ENCODE peak calls at places on chromosome 15, in seven cellular contexts. One of them, this sample, is unnamed.
A peak's percentile ranks its signal among the peaks of the same experiment; 100 is the strongest.

GRCh38 chr15:83682476-83683162 is 28.7 kb downstream of the ADAMTSL3 start:
- DNase-seq in tibial nerve: no peak
- DNase-seq in hepatocyte: no peak
- DNase-seq in mucosa of descending colon: no peak
- DNase-seq in HCT116: no peak
- DNase-seq in left lung: no peak
- DNase-seq in HepG2: no peak
- DNase-seq in this sample: no peak

GRCh38 chr15:77002954-77003912 is 8.3 kb downstream of the PSTPIP1 start:
- DNase-seq in tibial nerve: peak; percentile 52
- DNase-seq in hepatocyte: no peak
- DNase-seq in mucosa of descending colon: peak; percentile 57
- DNase-seq in HCT116: no peak
- DNase-seq in left lung: peak; percentile 89
- DNase-seq in HepG2: no peak
- DNase-seq in this sample: no peak

GRCh38 chr15:40229956-40230355 is 8.9 kb upstream of the PAK6 start:
- DNase-seq in tibial nerve: no peak
- DNase-seq in hepatocyte: no peak
- DNase-seq in mucosa of descending colon: no peak
- DNase-seq in HCT116: no peak
- DNase-seq in left lung: no peak
- DNase-seq in HepG2: no peak
- DNase-seq in this sample: no peak

GRCh38 chr15:77023576-77024272 is 28.8 kb downstream of the PSTPIP1 start:
- DNase-seq in tibial nerve: no peak
- DNase-seq in hepatocyte: no peak
- DNase-seq in mucosa of descending colon: peak; percentile 27
- DNase-seq in HCT116: no peak
- DNase-seq in left lung: peak; percentile 22
- DNase-seq in HepG2: no peak
- DNase-seq in this sample: no peak

GRCh38 chr15:82788496-82788895 is 17.4 kb downstream of the FSD2 start:
- DNase-seq in tibial nerve: no peak
- DNase-seq in hepatocyte: no peak
- DNase-seq in mucosa of descending colon: no peak
- DNase-seq in HCT116: no peak
- DNase-seq in left lung: no peak
- DNase-seq in HepG2: no peak
- DNase-seq in this sample: no peak

GRCh38 chr15:53747501-53748068 is 11.9 kb downstream of the WDR72 start:
- DNase-seq in tibial nerve: no peak
- DNase-seq in hepatocyte: no peak
- DNase-seq in mucosa of descending colon: no peak
- DNase-seq in HCT116: no peak
- DNase-seq in left lung: no peak
- DNase-seq in HepG2: peak; percentile 12
- DNase-seq in this sample: no peak

GRCh38 chr15:71333839-71334238 is 218.6 kb downstream of the THSD4 start:
- DNase-seq in tibial nerve: no peak
- DNase-seq in hepatocyte: no peak
- DNase-seq in mucosa of descending colon: no peak
- DNase-seq in HCT116: no peak
- DNase-seq in left lung: no peak
- DNase-seq in HepG2: no peak
- DNase-seq in this sample: no peak

GRCh38 chr15:68431037-68431791 is 749 bp downstream of the ITGA11 start:
- DNase-seq in tibial nerve: no peak
- DNase-seq in hepatocyte: peak; percentile 40
- DNase-seq in mucosa of descending colon: peak; percentile 38
- DNase-seq in HCT116: no peak
- DNase-seq in left lung: no peak
- DNase-seq in HepG2: no peak
- DNase-seq in this sample: no peak

GRCh38 chr15:47778263-47778770 is 61.0 kb downstream of the SEMA6D start:
- DNase-seq in tibial nerve: no peak
- DNase-seq in hepatocyte: no peak
- DNase-seq in mucosa of descending colon: no peak
- DNase-seq in HCT116: no peak
- DNase-seq in left lung: no peak
- DNase-seq in HepG2: no peak
- DNase-seq in this sample: no peak

GRCh38 chr15:25775317-25775912 is 87.7 kb downstream of the ATP10A start:
- DNase-seq in tibial nerve: no peak
- DNase-seq in hepatocyte: peak; percentile 34
- DNase-seq in mucosa of descending colon: no peak
- DNase-seq in HCT116: no peak
- DNase-seq in left lung: peak; percentile 33
- DNase-seq in HepG2: peak; percentile 45
- DNase-seq in this sample: peak; percentile 53

GRCh38 chr15:60590935-60591490 is 112.1 kb upstream of the ICE2 start:
- DNase-seq in tibial nerve: peak; percentile 8
- DNase-seq in hepatocyte: peak; percentile 69
- DNase-seq in mucosa of descending colon: peak; percentile 68
- DNase-seq in HCT116: no peak
- DNase-seq in left lung: peak; percentile 48
- DNase-seq in HepG2: peak; percentile 96
- DNase-seq in this sample: no peak

GRCh38 chr15:43899928-43900327 is 73.1 kb downstream of the WDR76 start:
- DNase-seq in tibial nerve: no peak
- DNase-seq in hepatocyte: no peak
- DNase-seq in mucosa of descending colon: no peak
- DNase-seq in HCT116: no peak
- DNase-seq in left lung: no peak
- DNase-seq in HepG2: no peak
- DNase-seq in this sample: no peak

GRCh38 chr15:58383876-58384275 is 47.9 kb upstream of the LIPC start:
- DNase-seq in tibial nerve: no peak
- DNase-seq in hepatocyte: no peak
- DNase-seq in mucosa of descending colon: no peak
- DNase-seq in HCT116: no peak
- DNase-seq in left lung: no peak
- DNase-seq in HepG2: no peak
- DNase-seq in this sample: no peak

GRCh38 chr15:51796777-51797474 is 32.5 kb upstream of the TMOD3 start:
- DNase-seq in tibial nerve: no peak
- DNase-seq in hepatocyte: peak; percentile 26
- DNase-seq in mucosa of descending colon: no peak
- DNase-seq in HCT116: no peak
- DNase-seq in left lung: no peak
- DNase-seq in HepG2: peak; percentile 52
- DNase-seq in this sample: no peak

GRCh38 chr15:93138681-93139080 is 49.7 kb upstream of the RGMA start:
- DNase-seq in tibial nerve: no peak
- DNase-seq in hepatocyte: no peak
- DNase-seq in mucosa of descending colon: no peak
- DNase-seq in HCT116: no peak
- DNase-seq in left lung: no peak
- DNase-seq in HepG2: no peak
- DNase-seq in this sample: no peak

GRCh38 chr15:65638681-65639089 is 16.9 kb downstream of the SLC24A1 start:
- DNase-seq in tibial nerve: peak; percentile 34
- DNase-seq in hepatocyte: peak; percentile 86
- DNase-seq in mucosa of descending colon: no peak
- DNase-seq in HCT116: peak; percentile 65
- DNase-seq in left lung: no peak
- DNase-seq in HepG2: peak; percentile 57
- DNase-seq in this sample: no peak

GRCh38 chr15:96593735-96594134 is 263.2 kb downstream of the NR2F2 start:
- DNase-seq in tibial nerve: no peak
- DNase-seq in hepatocyte: no peak
- DNase-seq in mucosa of descending colon: no peak
- DNase-seq in HCT116: no peak
- DNase-seq in left lung: no peak
- DNase-seq in HepG2: no peak
- DNase-seq in this sample: no peak

DNA sequence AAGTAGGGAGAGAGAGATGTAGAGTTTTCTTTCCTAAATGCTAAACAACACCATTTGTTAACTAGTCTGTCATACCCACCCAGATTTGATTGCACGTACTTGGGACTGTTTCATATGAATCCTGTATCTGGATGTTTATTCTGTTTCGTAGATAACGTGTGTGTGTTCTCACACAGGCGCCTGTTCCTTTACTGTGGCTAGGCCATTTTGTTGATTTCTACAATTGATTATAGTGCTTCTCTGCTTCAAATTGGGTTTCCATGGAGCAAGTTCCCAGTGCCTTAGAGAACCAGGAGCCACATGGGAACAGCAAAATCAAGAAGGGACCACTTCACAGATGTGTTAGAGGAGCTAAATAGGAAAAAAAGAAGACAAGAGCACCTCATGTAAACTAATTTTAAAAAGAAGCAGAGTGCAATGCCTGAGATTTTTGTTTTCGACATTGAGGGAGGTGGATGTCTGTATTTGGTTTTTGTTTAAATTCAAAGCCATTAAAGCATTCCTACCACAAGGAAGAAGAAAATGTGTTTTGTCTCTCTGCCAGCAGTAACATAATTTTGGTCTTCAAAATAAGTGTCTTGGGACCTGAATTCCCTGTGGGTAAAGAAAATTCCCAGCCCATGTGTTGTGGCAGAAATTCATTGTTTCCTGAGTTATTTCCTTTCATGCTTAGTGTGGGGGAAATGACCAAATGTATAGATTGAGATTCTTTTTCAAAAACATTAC is 424.0 kb upstream of the C2CD4B start:
- DNase-seq in tibial nerve: no peak
- DNase-seq in hepatocyte: no peak
- DNase-seq in mucosa of descending colon: no peak
- DNase-seq in HCT116: no peak
- DNase-seq in left lung: no peak
- DNase-seq in HepG2: no peak
- DNase-seq in this sample: no peak
- TF ChIP-seq CTCF in tibial nerve: no peak
- TF ChIP-seq CTCF in hepatocyte: peak; percentile 10
- TF ChIP-seq CTCF in mucosa of descending colon: no peak
- TF ChIP-seq CTCF in HCT116: no peak
- TF ChIP-seq CTCF in left lung: no peak
- TF ChIP-seq CTCF in HepG2: no peak
- TF ChIP-seq CTCF in this sample: no peak

GRCh38 chr15:78931439-78931981 is 13.3 kb downstream of the CTSH start:
- DNase-seq in tibial nerve: no peak
- DNase-seq in hepatocyte: no peak
- DNase-seq in mucosa of descending colon: no peak
- DNase-seq in HCT116: no peak
- DNase-seq in left lung: no peak
- DNase-seq in HepG2: no peak
- DNase-seq in this sample: no peak

GRCh38 chr15:78934063-78935023 is 10.5 kb downstream of the CTSH start:
- DNase-seq in tibial nerve: peak; percentile 50
- DNase-seq in hepatocyte: no peak
- DNase-seq in mucosa of descending colon: no peak
- DNase-seq in HCT116: no peak
- DNase-seq in left lung: no peak
- DNase-seq in HepG2: no peak
- DNase-seq in this sample: no peak

GRCh38 chr15:78932216-78932808 is 12.5 kb downstream of the CTSH start:
- DNase-seq in tibial nerve: no peak
- DNase-seq in hepatocyte: no peak
- DNase-seq in mucosa of descending colon: no peak
- DNase-seq in HCT116: no peak
- DNase-seq in left lung: no peak
- DNase-seq in HepG2: no peak
- DNase-seq in this sample: no peak

GRCh38 chr15:78930577-78931388 is 14.1 kb downstream of the CTSH start:
- DNase-seq in tibial nerve: no peak
- DNase-seq in hepatocyte: peak; percentile 67
- DNase-seq in mucosa of descending colon: no peak
- DNase-seq in HCT116: peak; percentile 57
- DNase-seq in left lung: no peak
- DNase-seq in HepG2: no peak
- DNase-seq in this sample: peak; percentile 77

GRCh38 chr15:78933187-78934062 is 11.4 kb downstream of the CTSH start:
- DNase-seq in tibial nerve: no peak
- DNase-seq in hepatocyte: no peak
- DNase-seq in mucosa of descending colon: no peak
- DNase-seq in HCT116: no peak
- DNase-seq in left lung: no peak
- DNase-seq in HepG2: no peak
- DNase-seq in this sample: no peak
- H3K4me3 ChIP-seq in tibial nerve: no peak overlapping the region
- H3K4me3 ChIP-seq in hepatocyte: no peak overlapping the region
- H3K4me3 ChIP-seq in mucosa of descending colon: no peak overlapping the region
- H3K4me3 ChIP-seq in HCT116: no peak overlapping the region
- H3K4me3 ChIP-seq in left lung: no peak overlapping the region
- H3K4me3 ChIP-seq in HepG2: no peak overlapping the region
- H3K4me3 ChIP-seq in this sample: no peak overlapping the region

DNA sequence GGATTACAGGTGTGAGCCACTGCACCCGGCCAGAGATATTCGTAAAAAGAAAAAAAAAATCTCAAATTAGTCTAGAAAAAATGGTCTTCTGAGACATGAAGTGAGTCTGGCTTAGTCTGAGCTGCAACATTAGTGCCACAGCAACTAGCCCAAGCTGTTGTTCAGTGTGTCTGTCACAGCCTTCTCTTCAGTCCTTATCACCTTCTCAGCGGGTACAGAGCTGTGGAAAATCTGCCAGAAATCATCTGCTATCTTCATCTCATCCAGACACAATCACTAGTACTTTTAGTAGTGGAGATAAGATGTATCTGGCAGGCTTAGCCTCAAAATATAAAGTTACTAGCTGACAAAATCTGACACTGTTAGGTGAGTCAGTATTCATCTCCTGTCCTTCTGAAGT is 120.6 kb upstream of the CGNL1 start:
- DNase-seq in tibial nerve: no peak
- DNase-seq in hepatocyte: no peak
- DNase-seq in mucosa of descending colon: no peak
- DNase-seq in HCT116: no peak
- DNase-seq in left lung: no peak
- DNase-seq in HepG2: no peak
- DNase-seq in this sample: no peak
- H3K36me3 ChIP-seq in tibial nerve: peaks cover 25% of the 10 kb centered on the region
- H3K36me3 ChIP-seq in hepatocyte: peaks cover 5% of the 10 kb centered on the region
- H3K36me3 ChIP-seq in mucosa of descending colon: no peaks in the 10 kb centered on the region
- H3K36me3 ChIP-seq in HCT116: no peaks in the 10 kb centered on the region
- H3K36me3 ChIP-seq in left lung: no peaks in the 10 kb centered on the region
- H3K36me3 ChIP-seq in HepG2: peaks cover 42% of the 10 kb centered on the region
- H3K36me3 ChIP-seq in this sample: no peaks in the 10 kb centered on the region

DNA sequence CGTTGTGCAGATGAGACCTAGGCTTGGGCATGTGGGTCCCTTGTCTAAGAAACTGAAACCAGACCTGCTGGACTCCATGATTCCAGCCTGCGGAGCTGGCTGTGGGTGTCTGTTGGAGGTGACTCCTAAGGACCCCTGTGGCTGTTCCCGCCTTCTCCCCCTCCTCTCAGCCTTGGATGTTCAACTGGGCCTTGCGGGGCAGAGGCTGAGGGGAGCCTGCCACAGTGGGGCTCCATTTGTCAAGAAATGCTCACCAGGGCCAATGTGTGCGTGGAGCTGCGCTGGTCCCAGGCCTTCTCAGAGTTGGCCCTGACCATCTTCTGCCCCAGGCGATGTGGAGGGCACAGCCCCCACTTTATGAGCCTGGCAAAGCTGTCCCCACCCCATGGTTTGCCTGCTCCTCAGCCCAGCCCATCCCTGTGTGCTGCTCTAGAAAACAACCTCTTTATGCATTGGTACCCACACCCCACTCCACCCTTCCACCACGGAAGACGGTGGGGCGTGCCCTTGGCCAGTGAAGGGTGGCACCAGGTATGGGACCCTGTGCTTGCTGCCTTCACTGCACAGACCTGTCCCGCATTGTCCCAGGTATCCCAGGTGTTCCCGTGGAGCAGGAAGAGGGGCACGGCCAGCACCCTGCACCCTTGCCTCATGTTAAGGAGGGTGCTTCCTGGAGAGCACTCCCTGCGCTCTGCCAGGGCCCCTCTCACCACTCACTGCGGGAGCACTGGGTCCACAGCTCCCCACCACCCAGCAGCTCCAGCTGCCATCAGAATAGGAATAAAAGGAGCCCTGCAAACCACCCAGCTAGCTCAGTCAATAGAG is 7.9 kb downstream of the MESP2 start:
- DNase-seq in tibial nerve: no peak
- DNase-seq in hepatocyte: no peak
- DNase-seq in mucosa of descending colon: peak; percentile 81
- DNase-seq in HCT116: no peak
- DNase-seq in left lung: no peak
- DNase-seq in HepG2: no peak
- DNase-seq in this sample: no peak
- TF ChIP-seq CTCF in tibial nerve: no peak
- TF ChIP-seq CTCF in hepatocyte: no peak
- TF ChIP-seq CTCF in mucosa of descending colon: no peak
- TF ChIP-seq CTCF in HCT116: no peak
- TF ChIP-seq CTCF in left lung: no peak
- TF ChIP-seq CTCF in HepG2: peak; percentile 30
- TF ChIP-seq CTCF in this sample: no peak

This sample was measured in kidney epithelial cell.